ENCODE peak calls at places on chromosome 15, in ten cellular contexts. R is stimulated activated CD8-positive, alpha-beta memory T cell treated with anti-CD3 and anti-CD28 coated beads, Interleukin-7, amount 100 ng/mL, for 1 hour; V is stimulated activated CD4-positive, alpha-beta T cell treated with anti-CD3 and anti-CD28 coated beads, Interleukin-1b, Interleukin-23, amount 100 ng/mL, for 1 hour; S is tibial artery; O is AG08396; I is epithelial cell of proximal tubule; E is heart left ventricle; B is activated CD8-positive, alpha-beta memory T cell treated with anti-CD3 and anti-CD28 coated beads for 48 hours; D is NCI-H69; Z is left ventricle myocardium superior. M is an unnamed sample.

GRCh38 chr15:59379524-59379923 is 6.9 kb upstream of the MYO1E start:
- DNase-seq in R (no peak), V (no peak), S (no peak), O (no peak), I (no peak), E (no peak), B (no peak), D (no peak), Z (no peak), M (no peak)

GRCh38 chr15:88013111-88013510 is 243.4 kb downstream of the NTRK3 start:
- DNase-seq in R (no peak), V (no peak), S (no peak), O (no peak), I (no peak), E (no peak), B (no peak), D (no peak), Z (no peak), M (no peak)

GRCh38 chr15:67840747-67841634 is 1.1 kb upstream of the RNU6-1 start:
- DNase-seq in R (no peak), V (no peak), S (peak; percentile 78), O (peak; percentile 69), I (no peak), E (no peak), B (no peak), D (peak; percentile 73), Z (no peak), M (no peak)

GRCh38 chr15:48451241-48451640 is 120.0 kb downstream of the DUT start:
- DNase-seq in R (no peak), V (no peak), S (no peak), O (no peak), I (no peak), E (no peak), B (no peak), D (no peak), Z (no peak), M (no peak)

GRCh38 chr15:61050844-61051569 is 178.1 kb downstream of the RORA start:
- DNase-seq in R (no peak), V (no peak), S (no peak), O (no peak), I (no peak), E (no peak), B (no peak), D (no peak), Z (no peak), M (no peak)

GRCh38 chr15:40399370-40399769 is 6.2 kb upstream of the IVD start:
- DNase-seq in R (no peak), V (no peak), S (no peak), O (no peak), I (no peak), E (no peak), B (no peak), D (no peak), Z (no peak), M (no peak)

GRCh38 chr15:70947369-70948335 is 55.0 kb downstream of the LRRC49 start:
- DNase-seq in R (no peak), V (no peak), S (no peak), O (no peak), I (no peak), E (no peak), B (no peak), D (no peak), Z (peak; percentile 34), M (no peak)

GRCh38 chr15:83066034-83066760 is 855 bp downstream of the BTBD1 start:
- DNase-seq in R (no peak), V (no peak), S (no peak), O (no peak), I (no peak), E (no peak), B (no peak), D (peak; percentile 25), Z (no peak), M (no peak)

GRCh38 chr15:49235446-49236207 is 65.6 kb downstream of the GALK2 start:
- DNase-seq in R (no peak), V (no peak), S (no peak), O (peak; percentile 49), I (no peak), E (no peak), B (no peak), D (peak; percentile 76), Z (no peak), M (no peak)

GRCh38 chr15:77533530-77533929 is 99.2 kb downstream of the LINGO1 start:
- DNase-seq in R (no peak), V (no peak), S (peak; percentile 43), O (no peak), I (no peak), E (peak; percentile 28), B (no peak), D (peak; percentile 59), Z (no peak), M (no peak)